ENCODE peak calls at places on chromosomes 13 and 19, in seven cellular contexts. One of them, this sample, is unnamed.

GRCh38 chr13:103883152-103883551 is 816.9 kb upstream of the SLC10A2 start:
- DNase-seq in pons: peak
- DNase-seq in posterior cingulate gyrus: peak
- DNase-seq in lower leg skin: peak
- DNase-seq in Daoy: peak
- DNase-seq in astrocyte of the hippocampus: peak
- DNase-seq in KBM-7: peak
- DNase-seq in this sample: no peak

GRCh38 chr13:80339841-80340642 is 884 bp downstream of the SPRY2 start:
- DNase-seq in pons: no peak
- DNase-seq in posterior cingulate gyrus: peak
- DNase-seq in lower leg skin: peak
- DNase-seq in Daoy: peak
- DNase-seq in astrocyte of the hippocampus: peak
- DNase-seq in KBM-7: peak
- DNase-seq in this sample: peak

GRCh38 chr19:37941820-37942515 is 35.0 kb downstream of the SIPA1L3 start:
- DNase-seq in pons: no peak
- DNase-seq in posterior cingulate gyrus: no peak
- DNase-seq in lower leg skin: peak
- DNase-seq in Daoy: no peak
- DNase-seq in astrocyte of the hippocampus: no peak
- DNase-seq in KBM-7: no peak
- DNase-seq in this sample: no peak

GRCh38 chr13:113275387-113275786 is 21.7 kb upstream of the LAMP1 start:
- DNase-seq in pons: no peak
- DNase-seq in posterior cingulate gyrus: peak
- DNase-seq in lower leg skin: no peak
- DNase-seq in Daoy: peak
- DNase-seq in astrocyte of the hippocampus: peak
- DNase-seq in KBM-7: peak
- DNase-seq in this sample: peak

GRCh38 chr19:35722461-35722860 is 4.7 kb downstream of the KMT2B start:
- DNase-seq in pons: no peak
- DNase-seq in posterior cingulate gyrus: no peak
- DNase-seq in lower leg skin: no peak
- DNase-seq in Daoy: no peak
- DNase-seq in astrocyte of the hippocampus: no peak
- DNase-seq in KBM-7: no peak
- DNase-seq in this sample: no peak

GRCh38 chr19:46924874-46925547 is 64.2 kb downstream of the ARHGAP35 start:
- DNase-seq in pons: peak
- DNase-seq in posterior cingulate gyrus: no peak
- DNase-seq in lower leg skin: peak
- DNase-seq in Daoy: peak
- DNase-seq in astrocyte of the hippocampus: no peak
- DNase-seq in KBM-7: no peak
- DNase-seq in this sample: peak

GRCh38 chr13:83796364-83796763 is 85.9 kb downstream of the SLITRK1 start:
- DNase-seq in pons: no peak
- DNase-seq in posterior cingulate gyrus: no peak
- DNase-seq in lower leg skin: no peak
- DNase-seq in Daoy: no peak
- DNase-seq in astrocyte of the hippocampus: no peak
- DNase-seq in KBM-7: no peak
- DNase-seq in this sample: no peak

GRCh38 chr13:111043575-111043982 is 71.5 kb upstream of the ARHGEF7 start:
- DNase-seq in pons: no peak
- DNase-seq in posterior cingulate gyrus: no peak
- DNase-seq in lower leg skin: peak
- DNase-seq in Daoy: peak
- DNase-seq in astrocyte of the hippocampus: peak
- DNase-seq in KBM-7: no peak
- DNase-seq in this sample: peak

GRCh38 chr19:49064768-49065611 is at the start of gene NTF4:
- DNase-seq in pons: no peak
- DNase-seq in posterior cingulate gyrus: no peak
- DNase-seq in lower leg skin: peak
- DNase-seq in Daoy: peak
- DNase-seq in astrocyte of the hippocampus: peak
- DNase-seq in KBM-7: no peak
- DNase-seq in this sample: no peak

GRCh38 chr19:2695288-2695866 is 7.1 kb downstream of the GNG7 start:
- DNase-seq in pons: peak
- DNase-seq in posterior cingulate gyrus: peak
- DNase-seq in lower leg skin: no peak
- DNase-seq in Daoy: no peak
- DNase-seq in astrocyte of the hippocampus: peak
- DNase-seq in KBM-7: peak
- DNase-seq in this sample: no peak

This sample was measured in GM12865.